ENCODE peak calls at places on chromosomes 6 and 20, in nine cellular contexts. One of them, this sample, is unnamed.

GRCh38 chr20:8152183-8152582 is 20.1 kb downstream of the PLCB1 start:
- DNase-seq in GM10248: no peak
- DNase-seq in GM12865: no peak
- DNase-seq in GM20000: no peak
- DNase-seq in epithelial cell of esophagus: peak
- DNase-seq in GM06990: no peak
- DNase-seq in psoas muscle: no peak
- DNase-seq in testis: no peak
- DNase-seq in HFFc6: peak
- DNase-seq in this sample: no peak

GRCh38 chr6:125169058-125169457 is 15.5 kb downstream of the TPD52L1 start:
- DNase-seq in GM10248: no peak
- DNase-seq in GM12865: no peak
- DNase-seq in GM20000: no peak
- DNase-seq in epithelial cell of esophagus: peak
- DNase-seq in GM06990: no peak
- DNase-seq in psoas muscle: no peak
- DNase-seq in testis: peak
- DNase-seq in HFFc6: peak
- DNase-seq in this sample: no peak

GRCh38 chr6:112501705-112502104 is 154.6 kb downstream of the RFPL4B start:
- DNase-seq in GM10248: no peak
- DNase-seq in GM12865: no peak
- DNase-seq in GM20000: no peak
- DNase-seq in epithelial cell of esophagus: no peak
- DNase-seq in GM06990: no peak
- DNase-seq in psoas muscle: peak
- DNase-seq in testis: peak
- DNase-seq in HFFc6: no peak
- DNase-seq in this sample: no peak

GRCh38 chr6:37077459-37078296 is 72.2 kb downstream of the FGD2 start:
- DNase-seq in GM10248: no peak
- DNase-seq in GM12865: no peak
- DNase-seq in GM20000: no peak
- DNase-seq in epithelial cell of esophagus: peak
- DNase-seq in GM06990: no peak
- DNase-seq in psoas muscle: peak
- DNase-seq in testis: peak
- DNase-seq in HFFc6: peak
- DNase-seq in this sample: no peak

GRCh38 chr6:148203970-148204369 is 138.7 kb upstream of the SASH1 start:
- DNase-seq in GM10248: peak
- DNase-seq in GM12865: peak
- DNase-seq in GM20000: peak
- DNase-seq in epithelial cell of esophagus: no peak
- DNase-seq in GM06990: peak
- DNase-seq in psoas muscle: no peak
- DNase-seq in testis: no peak
- DNase-seq in HFFc6: no peak
- DNase-seq in this sample: no peak

GRCh38 chr6:71190809-71191208 is 97.8 kb upstream of the OGFRL1 start:
- DNase-seq in GM10248: no peak
- DNase-seq in GM12865: peak
- DNase-seq in GM20000: no peak
- DNase-seq in epithelial cell of esophagus: peak
- DNase-seq in GM06990: no peak
- DNase-seq in psoas muscle: no peak
- DNase-seq in testis: no peak
- DNase-seq in HFFc6: peak
- DNase-seq in this sample: no peak

GRCh38 chr6:151437401-151437800 is 14.5 kb downstream of the RMND1 start:
- DNase-seq in GM10248: no peak
- DNase-seq in GM12865: no peak
- DNase-seq in GM20000: no peak
- DNase-seq in epithelial cell of esophagus: peak
- DNase-seq in GM06990: no peak
- DNase-seq in psoas muscle: no peak
- DNase-seq in testis: no peak
- DNase-seq in HFFc6: peak
- DNase-seq in this sample: no peak

GRCh38 chr6:83879746-83880145 is 20.3 kb downstream of the CYB5R4 start:
- DNase-seq in GM10248: no peak
- DNase-seq in GM12865: no peak
- DNase-seq in GM20000: no peak
- DNase-seq in epithelial cell of esophagus: no peak
- DNase-seq in GM06990: no peak
- DNase-seq in psoas muscle: no peak
- DNase-seq in testis: no peak
- DNase-seq in HFFc6: no peak
- DNase-seq in this sample: no peak

DNA sequence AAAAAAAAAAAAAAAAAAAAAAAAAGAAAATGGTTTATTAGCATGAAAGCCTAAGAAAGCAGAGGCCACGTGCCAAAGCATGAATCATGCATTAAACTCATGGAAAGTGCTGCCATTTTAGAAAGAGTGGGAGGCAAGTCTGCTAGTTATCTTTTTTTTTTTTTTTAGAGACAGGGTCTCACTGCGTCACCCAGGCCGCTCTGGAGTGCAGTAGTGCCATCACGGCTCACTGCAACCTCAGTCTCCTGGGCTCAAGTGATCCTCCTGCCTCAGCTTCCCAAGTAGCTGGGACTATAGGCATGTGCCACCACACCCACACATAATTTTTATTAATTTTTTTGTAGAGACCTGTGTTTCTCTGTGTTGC is 5.2 kb downstream of the VWA7 start:
- DNase-seq in GM10248: no peak
- DNase-seq in GM12865: no peak
- DNase-seq in GM20000: no peak
- DNase-seq in epithelial cell of esophagus: no peak
- DNase-seq in GM06990: no peak
- DNase-seq in psoas muscle: no peak
- DNase-seq in testis: no peak
- DNase-seq in HFFc6: no peak
- DNase-seq in this sample: no peak
- TF ChIP-seq CTCF in GM10248: no peak
- TF ChIP-seq CTCF in GM12865: no peak
- TF ChIP-seq CTCF in GM20000: no peak
- TF ChIP-seq CTCF in epithelial cell of esophagus: no peak
- TF ChIP-seq CTCF in GM06990: no peak
- TF ChIP-seq CTCF in psoas muscle: no peak
- TF ChIP-seq CTCF in testis: no peak
- TF ChIP-seq CTCF in HFFc6: no peak
- TF ChIP-seq CTCF in this sample: no peak

GRCh38 chr20:63956664-63957003 is 418 bp upstream of the UCKL1 start:
- DNase-seq in GM10248: no peak
- DNase-seq in GM12865: no peak
- DNase-seq in GM20000: no peak
- DNase-seq in epithelial cell of esophagus: no peak
- DNase-seq in GM06990: no peak
- DNase-seq in psoas muscle: no peak
- DNase-seq in testis: no peak
- DNase-seq in HFFc6: no peak
- DNase-seq in this sample: no peak

GRCh38 chr20:63957690-63958441 is 1.6 kb upstream of the UCKL1 start:
- DNase-seq in GM10248: no peak
- DNase-seq in GM12865: peak
- DNase-seq in GM20000: no peak
- DNase-seq in epithelial cell of esophagus: peak
- DNase-seq in GM06990: no peak
- DNase-seq in psoas muscle: peak
- DNase-seq in testis: no peak
- DNase-seq in HFFc6: no peak
- DNase-seq in this sample: no peak

GRCh38 chr20:63958471-63958870 is 2.3 kb upstream of the UCKL1 start:
- DNase-seq in GM10248: no peak
- DNase-seq in GM12865: no peak
- DNase-seq in GM20000: no peak
- DNase-seq in epithelial cell of esophagus: no peak
- DNase-seq in GM06990: no peak
- DNase-seq in psoas muscle: no peak
- DNase-seq in testis: no peak
- DNase-seq in HFFc6: no peak
- DNase-seq in this sample: no peak

GRCh38 chr20:63955846-63956663 is at the start of gene UCKL1:
- DNase-seq in GM10248: peak
- DNase-seq in GM12865: peak
- DNase-seq in GM20000: peak
- DNase-seq in epithelial cell of esophagus: peak
- DNase-seq in GM06990: peak
- DNase-seq in psoas muscle: peak
- DNase-seq in testis: peak
- DNase-seq in HFFc6: peak
- DNase-seq in this sample: peak

DNA sequence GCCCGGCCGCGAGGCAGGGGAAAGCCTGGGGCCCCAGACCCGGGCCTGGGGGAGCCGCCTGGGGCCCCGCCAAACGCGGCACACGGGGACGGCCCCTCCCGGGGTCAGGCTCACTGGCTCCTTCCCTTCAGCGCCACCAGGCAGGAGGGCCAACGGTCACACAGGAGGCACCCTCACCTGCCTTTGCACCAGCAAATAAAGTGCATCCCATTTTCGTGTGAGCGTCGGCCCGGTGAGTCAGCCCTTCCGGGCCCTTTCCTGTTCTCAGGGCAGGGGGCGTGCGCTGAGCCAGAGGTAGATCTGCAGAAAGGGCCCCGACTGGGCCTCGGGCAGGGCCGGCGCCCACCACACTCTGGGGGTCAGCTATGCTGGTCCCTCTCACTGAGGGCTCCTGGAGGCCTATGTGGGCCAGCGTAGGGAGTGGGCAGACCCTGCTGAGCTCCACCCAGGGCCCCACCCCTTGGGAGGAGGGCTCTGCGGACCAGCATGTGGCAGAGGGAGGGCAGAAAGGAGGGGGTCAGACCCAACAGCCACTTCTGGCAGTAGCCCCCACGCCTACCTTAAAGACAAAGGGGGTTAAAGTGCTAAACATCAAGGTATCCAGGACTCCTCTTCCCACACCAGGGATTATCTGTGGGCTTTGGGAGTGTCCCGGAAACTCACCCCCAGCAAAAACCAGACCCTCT is 931 bp upstream of the UCKL1 start:
- DNase-seq in GM10248: peak
- DNase-seq in GM12865: peak
- DNase-seq in GM20000: peak
- DNase-seq in epithelial cell of esophagus: peak
- DNase-seq in GM06990: peak
- DNase-seq in psoas muscle: peak
- DNase-seq in testis: peak
- DNase-seq in HFFc6: peak
- DNase-seq in this sample: peak
- TF ChIP-seq CTCF in GM10248: no peak
- TF ChIP-seq CTCF in GM12865: no peak
- TF ChIP-seq CTCF in GM20000: no peak
- TF ChIP-seq CTCF in epithelial cell of esophagus: peak
- TF ChIP-seq CTCF in GM06990: peak
- TF ChIP-seq CTCF in psoas muscle: peak
- TF ChIP-seq CTCF in testis: no peak
- TF ChIP-seq CTCF in HFFc6: peak
- TF ChIP-seq CTCF in this sample: no peak

GRCh38 chr6:24284006-24284405 is 73.9 kb downstream of the DCDC2 start:
- DNase-seq in GM10248: no peak
- DNase-seq in GM12865: no peak
- DNase-seq in GM20000: no peak
- DNase-seq in epithelial cell of esophagus: no peak
- DNase-seq in GM06990: no peak
- DNase-seq in psoas muscle: no peak
- DNase-seq in testis: no peak
- DNase-seq in HFFc6: no peak
- DNase-seq in this sample: no peak

GRCh38 chr6:24287239-24287638 is 70.6 kb downstream of the DCDC2 start:
- DNase-seq in GM10248: no peak
- DNase-seq in GM12865: no peak
- DNase-seq in GM20000: no peak
- DNase-seq in epithelial cell of esophagus: no peak
- DNase-seq in GM06990: no peak
- DNase-seq in psoas muscle: no peak
- DNase-seq in testis: no peak
- DNase-seq in HFFc6: no peak
- DNase-seq in this sample: no peak

DNA sequence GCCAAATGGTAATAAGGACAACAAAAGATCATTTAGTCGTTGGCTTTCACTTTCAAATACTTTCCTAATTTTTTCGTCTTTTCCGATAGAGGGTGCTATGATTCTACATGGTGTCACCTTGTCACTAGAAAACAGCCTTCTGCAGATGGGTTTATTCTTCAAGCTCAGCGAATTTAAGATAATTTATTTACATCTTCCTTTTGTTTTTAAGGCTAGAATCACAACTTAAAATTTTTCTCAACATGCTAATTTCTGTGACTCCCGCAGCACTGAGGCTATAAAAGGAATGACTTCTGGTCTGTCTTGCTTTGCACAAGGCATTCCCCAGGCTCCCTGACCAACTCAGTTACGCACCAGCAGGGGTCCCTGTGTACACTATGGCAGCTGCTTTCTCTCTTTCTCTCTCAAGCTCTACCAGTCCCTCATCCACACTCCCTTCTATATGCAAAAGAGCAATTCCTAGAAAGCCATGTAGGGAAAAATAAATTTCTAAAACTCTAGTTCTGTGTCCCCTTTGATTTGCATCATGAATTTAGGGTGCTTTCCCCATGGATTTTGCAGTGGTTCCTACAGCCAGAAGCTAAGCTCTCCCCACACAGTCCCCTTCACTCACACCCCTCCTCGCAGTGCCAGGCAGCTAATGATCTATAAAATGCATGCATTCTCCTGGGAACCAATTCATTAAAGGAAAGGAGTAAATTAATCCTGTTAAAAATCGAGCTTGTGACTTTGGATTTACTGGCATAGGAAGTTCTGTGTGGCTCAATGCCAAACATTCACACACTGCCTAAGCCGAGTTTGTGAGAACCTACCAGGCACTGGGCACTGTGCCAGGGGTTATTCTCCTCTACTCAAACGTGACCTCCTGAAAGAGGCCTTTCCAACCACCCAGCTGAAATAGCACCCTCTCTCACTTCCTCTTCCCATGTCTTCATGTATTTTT is 74.5 kb downstream of the DCDC2 start:
- DNase-seq in GM10248: peak
- DNase-seq in GM12865: peak
- DNase-seq in GM20000: peak
- DNase-seq in epithelial cell of esophagus: peak
- DNase-seq in GM06990: peak
- DNase-seq in psoas muscle: peak
- DNase-seq in testis: peak
- DNase-seq in HFFc6: peak
- DNase-seq in this sample: peak
- TF ChIP-seq CTCF in GM10248: peak
- TF ChIP-seq CTCF in GM12865: peak
- TF ChIP-seq CTCF in GM20000: peak
- TF ChIP-seq CTCF in epithelial cell of esophagus: peak
- TF ChIP-seq CTCF in GM06990: peak
- TF ChIP-seq CTCF in psoas muscle: peak
- TF ChIP-seq CTCF in testis: peak
- TF ChIP-seq CTCF in HFFc6: peak
- TF ChIP-seq CTCF in this sample: peak

DNA sequence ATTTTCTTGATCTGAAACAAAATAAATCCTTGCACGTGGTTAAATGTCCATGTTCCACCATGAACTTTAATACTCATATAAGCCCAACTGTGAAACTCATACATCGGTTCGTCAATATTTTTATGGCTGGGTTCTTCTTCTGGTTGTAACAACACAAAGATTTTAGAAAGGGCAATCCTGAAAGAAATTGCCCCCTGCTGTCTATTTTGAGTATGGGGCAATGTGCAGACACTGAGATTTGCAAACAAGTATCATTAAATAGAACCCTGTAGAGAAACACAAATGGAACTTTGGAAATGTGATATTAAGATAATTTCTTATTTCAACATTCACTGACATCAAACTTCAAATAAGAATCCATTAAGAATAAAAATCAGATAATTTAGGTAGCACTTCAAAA is 80.2 kb upstream of the PHACTR1 start:
- DNase-seq in GM10248: no peak
- DNase-seq in GM12865: no peak
- DNase-seq in GM20000: no peak
- DNase-seq in epithelial cell of esophagus: no peak
- DNase-seq in GM06990: no peak
- DNase-seq in psoas muscle: no peak
- DNase-seq in testis: no peak
- DNase-seq in HFFc6: no peak
- DNase-seq in this sample: no peak
- TF ChIP-seq CTCF in GM10248: no peak
- TF ChIP-seq CTCF in GM12865: peak
- TF ChIP-seq CTCF in GM20000: no peak
- TF ChIP-seq CTCF in epithelial cell of esophagus: no peak
- TF ChIP-seq CTCF in GM06990: no peak
- TF ChIP-seq CTCF in psoas muscle: no peak
- TF ChIP-seq CTCF in testis: no peak
- TF ChIP-seq CTCF in HFFc6: peak
- TF ChIP-seq CTCF in this sample: peak